ENCODE peak calls at places on chromosomes 16 and 17, in nine cellular contexts. A, X, L, K, D, B, Y, O and I are unnamed samples.

GRCh38 chr17:7413346-7413985 is 5.8 kb downstream of the NLGN2 start:
- DNase-seq in A (peak; percentile 62), X (peak; percentile 84), L (no peak), K (peak; percentile 37), D (no peak), B (no peak), Y (no peak), O (no peak), I (peak; percentile 27)

GRCh38 chr16:89034573-89034961 is 57.6 kb upstream of the CBFA2T3 start:
- DNase-seq in A (no peak), X (no peak), L (no peak), K (no peak), D (no peak), B (no peak), Y (no peak), O (no peak), I (no peak)

GRCh38 chr17:80879723-80880649 is 111.7 kb upstream of the CHMP6 start:
- DNase-seq in A (no peak), X (no peak), L (no peak), K (no peak), D (peak; percentile 13), B (no peak), Y (no peak), O (no peak), I (no peak)

GRCh38 chr17:58200024-58200633 is 7.6 kb downstream of the EPX start:
- DNase-seq in A (peak; percentile 36), X (peak; percentile 64), L (peak; percentile 74), K (peak; percentile 60), D (peak; percentile 36), B (peak; percentile 36), Y (peak; percentile 52), O (no peak), I (peak; percentile 71)

GRCh38 chr17:27810902-27811557 is 10.7 kb upstream of the NOS2 start:
- DNase-seq in A (peak; percentile 58), X (peak; percentile 42), L (no peak), K (no peak), D (no peak), B (no peak), Y (no peak), O (no peak), I (no peak)

GRCh38 chr16:31084584-31085298 is 4.0 kb downstream of the PRSS53 start:
- DNase-seq in A (no peak), X (no peak), L (no peak), K (no peak), D (peak; percentile 30), B (no peak), Y (no peak), O (no peak), I (no peak)

GRCh38 chr17:68860941-68861340 is 94.3 kb downstream of the ABCA8 start:
- DNase-seq in A (no peak), X (no peak), L (no peak), K (no peak), D (no peak), B (no peak), Y (no peak), O (no peak), I (no peak)

GRCh38 chr17:41624208-41625101 is at the start of gene KRT17:
- DNase-seq in A (no peak), X (no peak), L (no peak), K (no peak), D (no peak), B (no peak), Y (no peak), O (no peak), I (no peak)

GRCh38 chr16:88380619-88381018 is 2.1 kb upstream of the ZNF469 start:
- DNase-seq in A (no peak), X (no peak), L (no peak), K (no peak), D (no peak), B (no peak), Y (no peak), O (no peak), I (no peak)

GRCh38 chr16:56877783-56878182 is 12.8 kb downstream of the SLC12A3 start:
- DNase-seq in A (no peak), X (no peak), L (no peak), K (no peak), D (no peak), B (no peak), Y (no peak), O (no peak), I (no peak)

GRCh38 chr16:69520800-69521602 is 44.8 kb upstream of the NFAT5 start:
- DNase-seq in A (no peak), X (peak; percentile 59), L (no peak), K (peak; percentile 30), D (no peak), B (no peak), Y (peak; percentile 92), O (no peak), I (no peak)

GRCh38 chr17:82889496-82890338 is 49.9 kb upstream of the ZNF750 start:
- DNase-seq in A (no peak), X (no peak), L (no peak), K (no peak), D (peak; percentile 51), B (no peak), Y (peak; percentile 92), O (no peak), I (no peak)

GRCh38 chr17:40319651-40320550 is 10.9 kb downstream of the RARA start:
- DNase-seq in A (no peak), X (peak; percentile 53), L (no peak), K (no peak), D (peak; percentile 69), B (no peak), Y (no peak), O (no peak), I (no peak)

GRCh38 chr17:10036511-10037061 is 131.5 kb upstream of the RCVRN start:
- DNase-seq in A (no peak), X (peak; percentile 40), L (no peak), K (peak; percentile 72), D (no peak), B (no peak), Y (peak; percentile 52), O (no peak), I (no peak)

GRCh38 chr17:263773-264172 is 82.3 kb upstream of the DOC2B start:
- DNase-seq in A (no peak), X (no peak), L (no peak), K (no peak), D (peak; percentile 7), B (no peak), Y (no peak), O (no peak), I (no peak)

GRCh38 chr16:18799500-18799899 is 1.8 kb downstream of the ARL6IP1 start:
- DNase-seq in A (no peak), X (no peak), L (no peak), K (no peak), D (no peak), B (no peak), Y (no peak), O (no peak), I (no peak)
- H3K4me3 ChIP-seq in A (peak overlapping the region; percentile 70), X (peak overlapping the region; percentile 89), L (peak overlapping the region; percentile 78), K (peak overlapping the region; percentile 88), D (no peak overlapping the region), B (peak overlapping the region; percentile 91), Y (peak overlapping the region; percentile 95), O (no peak overlapping the region), I (peak overlapping the region; percentile 98)

DNA sequence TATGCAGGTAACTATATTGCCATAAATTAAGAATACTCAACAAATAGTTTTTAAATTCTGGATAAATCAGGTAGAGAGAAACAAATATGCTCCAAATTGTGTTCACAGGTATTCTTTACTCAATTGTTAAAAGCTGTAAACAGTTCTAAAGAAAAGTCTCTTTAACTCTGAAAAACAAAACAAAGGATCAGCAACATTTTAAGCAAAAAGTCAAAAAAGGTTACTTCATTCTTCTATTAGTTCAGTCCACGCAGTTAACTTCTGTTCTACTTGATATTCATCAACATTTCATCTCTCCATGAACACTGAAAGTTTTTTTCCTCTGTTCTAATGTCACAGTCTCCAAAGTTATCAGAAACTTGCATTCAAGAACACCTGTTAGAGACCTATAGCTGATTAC is 47.9 kb downstream of the SCPEP1 start:
- DNase-seq in A (no peak), X (no peak), L (no peak), K (no peak), D (no peak), B (no peak), Y (no peak), O (no peak), I (no peak)
- H3K9me3 ChIP-seq in A (no peaks in the 10 kb centered on the region), X (no peaks in the 10 kb centered on the region), L (peaks cover 15% of the 10 kb centered on the region), K (no peaks in the 10 kb centered on the region), D (no peaks in the 10 kb centered on the region), B (peaks cover 10% of the 10 kb centered on the region), Y (peaks cover 28% of the 10 kb centered on the region), O (no peaks in the 10 kb centered on the region), I (peaks cover 24% of the 10 kb centered on the region)

GRCh38 chr16:53489754-53490153 is 13.3 kb downstream of the AKTIP start:
- DNase-seq in A (no peak), X (no peak), L (no peak), K (no peak), D (no peak), B (no peak), Y (no peak), O (no peak), I (no peak)
- H3K36me3 ChIP-seq in A (peaks cover 27% of the 10 kb centered on the region), X (peaks cover 66% of the 10 kb centered on the region), L (peaks cover 33% of the 10 kb centered on the region), K (peaks cover 33% of the 10 kb centered on the region), D (no peaks in the 10 kb centered on the region), B (peaks cover 19% of the 10 kb centered on the region), Y (peaks cover 65% of the 10 kb centered on the region), O (peaks cover 45% of the 10 kb centered on the region), I (peaks cover 80% of the 10 kb centered on the region)

GRCh38 chr17:36001862-36002603 is 680 bp upstream of the CCL15 start:
- DNase-seq in A (no peak), X (no peak), L (peak; percentile 4), K (no peak), D (peak; percentile 78), B (no peak), Y (peak; percentile 96), O (no peak), I (no peak)

GRCh38 chr17:36001109-36001735 is at the start of gene CCL15:
- DNase-seq in A (no peak), X (no peak), L (no peak), K (no peak), D (no peak), B (no peak), Y (peak; percentile 80), O (no peak), I (no peak)

GRCh38 chr17:35998018-35998545 is 3.3 kb downstream of the CCL15 start:
- DNase-seq in A (no peak), X (no peak), L (no peak), K (no peak), D (no peak), B (no peak), Y (no peak), O (no peak), I (no peak)

GRCh38 chr17:36002631-36003030 is 1.3 kb upstream of the CCL15 start:
- DNase-seq in A (no peak), X (no peak), L (no peak), K (no peak), D (no peak), B (no peak), Y (no peak), O (no peak), I (no peak)

GRCh38 chr17:36000730-36001108 is 634 bp downstream of the CCL15 start:
- DNase-seq in A (no peak), X (no peak), L (no peak), K (no peak), D (no peak), B (no peak), Y (peak; percentile 78), O (no peak), I (no peak)
- H3K4me3 ChIP-seq in A (no peak overlapping the region), X (no peak overlapping the region), L (no peak overlapping the region), K (no peak overlapping the region), D (peak overlapping the region; percentile 30), B (no peak overlapping the region), Y (peak overlapping the region; percentile 78), O (no peak overlapping the region), I (no peak overlapping the region)

GRCh38 chr16:86022381-86022960 is 123.5 kb downstream of the IRF8 start:
- DNase-seq in A (no peak), X (no peak), L (no peak), K (no peak), D (no peak), B (no peak), Y (no peak), O (no peak), I (no peak)
- H3K9me3 ChIP-seq in A (peaks cover 36% of the 10 kb centered on the region), X (no peaks in the 10 kb centered on the region), L (no peaks in the 10 kb centered on the region), K (no peaks in the 10 kb centered on the region), D (no peaks in the 10 kb centered on the region), B (peaks cover 7% of the 10 kb centered on the region), Y (peaks cover 20% of the 10 kb centered on the region), O (peaks cover 14% of the 10 kb centered on the region), I (no peaks in the 10 kb centered on the region)